ENCODE peak calls at places on chromosomes 16 and 17, in four cellular contexts. H is cortex of kidney, J is memory B cell, Q is adrenal gland. X is an unnamed sample.

GRCh38 chr17:79617740-79618382 is 7.0 kb upstream of the RBFOX3 start:
- DNase-seq in H (no peak), J (no peak), Q (no peak), X (no peak)

GRCh38 chr16:68064791-68065365 is 20.3 kb upstream of the NFATC3 start:
- DNase-seq in H (no peak), J (peak; percentile 58), Q (peak; percentile 75), X (no peak)

GRCh38 chr16:11547517-11547916 is 39.2 kb downstream of the LITAF start:
- DNase-seq in H (no peak), J (no peak), Q (no peak), X (no peak)

GRCh38 chr17:50027639-50028206 is 28.2 kb upstream of the ITGA3 start:
- DNase-seq in H (no peak), J (no peak), Q (peak; percentile 95), X (no peak)

GRCh38 chr16:30903596-30903995 is 7.2 kb downstream of the CTF1 start:
- DNase-seq in H (no peak), J (no peak), Q (peak; percentile 32), X (no peak)

GRCh38 chr17:59764292-59764741 is 56.9 kb downstream of the VMP1 start:
- DNase-seq in H (no peak), J (no peak), Q (no peak), X (no peak)

GRCh38 chr17:49703557-49704277 is 4.0 kb downstream of the SLC35B1 start:
- DNase-seq in H (no peak), J (no peak), Q (peak; percentile 26), X (no peak)

GRCh38 chr17:82893779-82894178 is 54.0 kb upstream of the ZNF750 start:
- DNase-seq in H (no peak), J (no peak), Q (no peak), X (no peak)

GRCh38 chr16:7744546-7745294 is 412.1 kb downstream of the RBFOX1 start:
- DNase-seq in H (no peak), J (no peak), Q (no peak), X (no peak)

GRCh38 chr16:73163238-73163795 is 115.4 kb upstream of the ZFHX3 start:
- DNase-seq in H (no peak), J (no peak), Q (no peak), X (no peak)

GRCh38 chr17:41437769-41438168 is 3.0 kb downstream of the KRT38 start:
- DNase-seq in H (no peak), J (no peak), Q (no peak), X (no peak)

GRCh38 chr17:64920026-64920418 is 744 bp upstream of the LRRC37A3 start:
- DNase-seq in H (no peak), J (no peak), Q (peak; percentile 21), X (no peak)

GRCh38 chr17:15490634-15491261 is 23.3 kb upstream of the CDRT4 start:
- DNase-seq in H (no peak), J (no peak), Q (peak; percentile 74), X (peak; percentile 6)

GRCh38 chr16:59702531-59702930 is 968.4 kb upstream of the GOT2 start:
- DNase-seq in H (no peak), J (no peak), Q (no peak), X (no peak)

GRCh38 chr16:78742501-78743283 is 643.2 kb downstream of the WWOX start:
- DNase-seq in H (no peak), J (peak; percentile 54), Q (peak; percentile 16), X (peak; percentile 51)

GRCh38 chr17:64491995-64492394 is 4.9 kb downstream of the POLG2 start:
- DNase-seq in H (no peak), J (no peak), Q (no peak), X (no peak)

GRCh38 chr16:84717484-84717883 is 17.7 kb downstream of the USP10 start:
- DNase-seq in H (no peak), J (no peak), Q (no peak), X (no peak)

GRCh38 chr17:11628374-11628773 is 30.1 kb downstream of the DNAH9 start:
- DNase-seq in H (no peak), J (no peak), Q (no peak), X (no peak)

GRCh38 chr16:85928411-85928820 is 29.5 kb downstream of the IRF8 start:
- DNase-seq in H (no peak), J (no peak), Q (no peak), X (no peak)

GRCh38 chr17:35256629-35257028 is 13.8 kb downstream of the SLFN5 start:
- DNase-seq in H (no peak), J (no peak), Q (no peak), X (no peak)

GRCh38 chr17:42389902-42390301 is 1.7 kb upstream of the STAT3 start:
- DNase-seq in H (no peak), J (no peak), Q (no peak), X (no peak)

GRCh38 chr16:522320-523096 is 5.0 kb upstream of the CAPN15 start:
- DNase-seq in H (no peak), J (no peak), Q (no peak), X (no peak)

GRCh38 chr16:8716592-8716991 is 42.2 kb downstream of the ABAT start:
- DNase-seq in H (no peak), J (no peak), Q (no peak), X (no peak)

GRCh38 chr16:27650073-27650701 is 100.2 kb downstream of the KATNIP start:
- DNase-seq in H (no peak), J (no peak), Q (no peak), X (no peak)

GRCh38 chr16:67013238-67013822 is 15.6 kb upstream of the CBFB start:
- DNase-seq in H (no peak), J (no peak), Q (no peak), X (no peak)

GRCh38 chr17:540632-541031 is 174.0 kb downstream of the VPS53 start:
- DNase-seq in H (no peak), J (no peak), Q (no peak), X (no peak)

GRCh38 chr17:48625502-48626201 is 506 bp downstream of the HOXB9 start:
- DNase-seq in H (no peak), J (no peak), Q (peak; percentile 45), X (no peak)

GRCh38 chr16:6018848-6019489 is 921.4 kb upstream of the EEF2KMT start:
- DNase-seq in H (no peak), J (no peak), Q (no peak), X (no peak)

GRCh38 chr16:66364117-66364958 is 2.2 kb upstream of the CDH5 start:
- DNase-seq in H (no peak), J (no peak), Q (peak; percentile 56), X (no peak)

GRCh38 chr17:20063665-20064648 is 54.8 kb downstream of the SPECC1 start:
- DNase-seq in H (no peak), J (no peak), Q (peak; percentile 78), X (peak; percentile 56)

GRCh38 chr16:2150418-2151187 is 2.2 kb downstream of the RAB26 start:
- DNase-seq in H (no peak), J (no peak), Q (no peak), X (no peak)

GRCh38 chr17:80196652-80197051 is 23.5 kb downstream of the SGSH start:
- DNase-seq in H (no peak), J (no peak), Q (no peak), X (no peak)

X was measured in stimulated activated naive B cell treated with anti-CD40 and anti-IgM and Interleukin-4, amounts not matched to agents 10 μg/mL and 1 μg/mL and 100 μg/mL, for 72 hours.